ENCODE peak calls at places on chromosomes 16 and 17, in eight cellular contexts. J, N, W, D, X, T, A and C are unnamed samples.
A peak's percentile ranks its signal among the peaks of the same experiment; 100 is the strongest.

GRCh38 chr16:29961479-29962343 is at the start of gene TMEM219:
- DNase-seq in J (peak; percentile 86), N (peak; percentile 93), W (peak; percentile 89), D (peak; percentile 96), X (peak; percentile 96), T (peak; percentile 92), A (peak; percentile 99), C (peak; percentile 93)

GRCh38 chr16:50988441-50988840 is 162.6 kb downstream of the SALL1 start:
- DNase-seq in J (no peak), N (no peak), W (no peak), D (no peak), X (no peak), T (no peak), A (no peak), C (no peak)

GRCh38 chr17:77839324-77840155 is 119.0 kb upstream of the TNRC6C start:
- DNase-seq in J (peak; percentile 16), N (no peak), W (no peak), D (peak; percentile 14), X (no peak), T (no peak), A (no peak), C (no peak)

GRCh38 chr17:63491976-63492575 is 15.2 kb downstream of the ACE start:
- DNase-seq in J (no peak), N (no peak), W (no peak), D (no peak), X (no peak), T (no peak), A (no peak), C (no peak)

GRCh38 chr17:39306509-39307212 is 80.9 kb upstream of the STAC2 start:
- DNase-seq in J (peak; percentile 19), N (peak; percentile 8), W (no peak), D (no peak), X (no peak), T (no peak), A (no peak), C (no peak)

GRCh38 chr17:21108651-21109050 is 18.1 kb upstream of the DHRS7B start:
- DNase-seq in J (no peak), N (no peak), W (no peak), D (no peak), X (no peak), T (no peak), A (no peak), C (no peak)

GRCh38 chr16:82876951-82877350 is 250.2 kb downstream of the CDH13 start:
- DNase-seq in J (no peak), N (no peak), W (no peak), D (no peak), X (no peak), T (no peak), A (no peak), C (no peak)

GRCh38 chr17:72301887-72302286 is 181.1 kb downstream of the SOX9 start:
- DNase-seq in J (no peak), N (peak; percentile 26), W (no peak), D (no peak), X (no peak), T (no peak), A (no peak), C (no peak)

GRCh38 chr17:45936610-45937009 is 42.3 kb downstream of the MAPT start:
- DNase-seq in J (no peak), N (no peak), W (no peak), D (no peak), X (no peak), T (no peak), A (no peak), C (no peak)

GRCh38 chr17:72696156-72696555 is 396.3 kb downstream of the SLC39A11 start:
- DNase-seq in J (no peak), N (no peak), W (no peak), D (no peak), X (no peak), T (no peak), A (no peak), C (no peak)

GRCh38 chr17:80220709-80221215 is 535 bp downstream of the SLC26A11 start:
- DNase-seq in J (no peak), N (peak; percentile 16), W (no peak), D (peak; percentile 78), X (peak; percentile 30), T (peak; percentile 10), A (peak; percentile 43), C (peak; percentile 61)

GRCh38 chr17:74117999-74118421 is 85.5 kb upstream of the RPL38 start:
- DNase-seq in J (no peak), N (no peak), W (no peak), D (peak; percentile 20), X (no peak), T (no peak), A (no peak), C (no peak)
- TF ChIP-seq CTCF in J (no peak), N (no peak), W (no peak), D (no peak), X (no peak), T (no peak), A (no peak), C (no peak)

GRCh38 chr17:74759243-74759801 is 10.9 kb downstream of the NHERF1 start:
- DNase-seq in J (no peak), N (no peak), W (no peak), D (no peak), X (no peak), T (peak; percentile 47), A (peak; percentile 56), C (no peak)
- TF ChIP-seq CTCF in J (no peak), N (no peak), W (no peak), D (no peak), X (no peak), T (peak; percentile 38), A (no peak), C (no peak)

DNA sequence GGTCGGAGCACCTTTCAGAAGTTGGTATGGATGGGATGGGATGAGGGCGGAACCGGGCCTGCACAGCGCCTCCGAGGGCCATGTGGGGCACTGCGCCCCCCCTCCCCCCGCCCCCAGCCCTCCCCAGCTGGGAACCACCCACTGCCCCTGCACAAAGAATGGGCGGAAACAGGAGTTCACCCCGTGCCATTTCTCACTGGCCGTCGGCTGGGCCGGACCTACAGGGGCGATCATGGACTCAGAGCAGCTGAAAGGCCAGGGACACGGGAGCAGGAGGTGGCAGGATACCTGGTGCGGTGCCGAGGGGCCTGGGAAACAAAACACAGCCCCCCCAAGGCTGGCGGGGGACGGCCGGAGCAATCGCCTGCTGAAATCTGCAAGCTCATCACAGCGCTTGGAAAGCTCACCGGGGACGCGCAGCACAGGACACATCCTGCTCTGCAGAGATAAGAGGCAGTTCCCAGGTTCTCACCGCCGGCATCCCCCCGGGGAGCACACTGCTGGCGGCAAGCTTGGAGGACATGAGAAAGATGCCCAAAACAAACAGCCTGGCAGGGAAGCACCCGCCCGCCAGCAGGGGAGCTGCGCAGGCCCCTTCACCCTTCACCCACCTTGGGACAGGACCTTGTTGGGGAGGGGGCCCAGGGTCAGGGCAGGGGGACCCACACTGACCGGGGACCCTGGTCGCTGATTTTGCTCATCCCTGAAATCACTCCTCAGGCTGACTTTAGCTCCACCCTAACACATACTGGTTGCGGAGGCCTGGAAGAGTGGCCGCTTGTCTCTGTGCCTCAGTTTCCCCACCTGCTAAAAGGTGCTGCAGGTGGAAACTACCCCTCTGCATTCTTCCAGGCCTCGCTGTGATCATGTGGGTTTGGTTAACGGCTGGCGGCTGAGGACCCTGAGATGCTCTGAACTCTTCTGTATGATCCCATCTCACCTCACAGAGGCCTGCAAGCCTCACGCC is 263.9 kb downstream of the C16orf95 start:
- DNase-seq in J (no peak), N (no peak), W (no peak), D (no peak), X (peak; percentile 52), T (no peak), A (no peak), C (no peak)
- TF ChIP-seq CTCF in J (peak; percentile 4), N (no peak), W (no peak), D (no peak), X (peak; percentile 50), T (no peak), A (no peak), C (peak; percentile 21)

GRCh38 chr17:40419559-40420331 is 2.0 kb upstream of the TOP2A start:
- DNase-seq in J (no peak), N (no peak), W (no peak), D (no peak), X (no peak), T (no peak), A (no peak), C (no peak)
- TF ChIP-seq CTCF in J (no peak), N (no peak), W (no peak), D (no peak), X (no peak), T (no peak), A (no peak), C (no peak)

GRCh38 chr16:716250-716607 is 1.3 kb downstream of the METRN start:
- DNase-seq in J (peak; percentile 46), N (peak; percentile 80), W (no peak), D (no peak), X (no peak), T (no peak), A (no peak), C (peak; percentile 81)

GRCh38 chr16:714079-714478 is 839 bp upstream of the METRN start:
- DNase-seq in J (no peak), N (no peak), W (peak; percentile 51), D (no peak), X (no peak), T (no peak), A (no peak), C (no peak)

GRCh38 chr16:716768-717325 is 1.9 kb downstream of the METRN start:
- DNase-seq in J (no peak), N (no peak), W (no peak), D (no peak), X (no peak), T (no peak), A (no peak), C (no peak)

GRCh38 chr16:714558-715447 is at the start of gene METRN:
- DNase-seq in J (peak; percentile 85), N (peak; percentile 93), W (peak; percentile 84), D (peak; percentile 96), X (peak; percentile 92), T (peak; percentile 89), A (peak; percentile 92), C (peak; percentile 99)

GRCh38 chr16:715448-716249 is 731 bp downstream of the METRN start:
- DNase-seq in J (no peak), N (no peak), W (no peak), D (no peak), X (no peak), T (no peak), A (peak; percentile 52), C (peak; percentile 73)
- TF ChIP-seq CTCF in J (no peak), N (peak; percentile 5), W (no peak), D (no peak), X (no peak), T (no peak), A (peak; percentile 12), C (no peak)